ENCODE peak calls at places on chromosomes 11 and 22, in six cellular contexts. E is A549, T is MM.1S, G is natural killer cell, U is sigmoid colon, H is H9. J is an unnamed sample.

GRCh38 chr11:110076388-110076965 is 16.7 kb upstream of the ZC3H12C start:
- DNase-seq in E (no peak), H (peak), U (no peak), T (no peak), G (no peak), J (no peak)

GRCh38 chr11:25048632-25049031 is 551.8 kb downstream of the LUZP2 start:
- DNase-seq in H (no peak), E (no peak), G (no peak), T (no peak), U (no peak), J (no peak)

GRCh38 chr22:20589614-20590476 is 82.4 kb downstream of the MED15 start:
- DNase-seq in E (no peak), H (no peak), T (no peak), U (no peak), G (no peak), J (no peak)

GRCh38 chr11:78429667-78430066 is 12.0 kb upstream of the GAB2 start:
- DNase-seq in U (no peak), H (no peak), T (peak), E (no peak), G (no peak), J (no peak)

GRCh38 chr22:44628273-44628672 is 73.7 kb upstream of the PRR5 start:
- DNase-seq in H (no peak), U (no peak), T (no peak), E (no peak), G (no peak), J (no peak)

GRCh38 chr11:75328426-75329277 is 22.8 kb downstream of the ARRB1 start:
- DNase-seq in T (no peak), H (peak), E (peak), U (peak), G (peak), J (no peak)

GRCh38 chr11:92322225-92322624 is 97.6 kb downstream of the FAT3 start:
- DNase-seq in T (peak), U (no peak), G (no peak), E (no peak), H (no peak), J (no peak)

GRCh38 chr11:72191961-72192381 is at the start of gene FOLR1:
- DNase-seq in U (no peak), E (no peak), T (no peak), G (no peak), H (peak), J (no peak)

GRCh38 chr11:72573380-72573949 is 100.8 kb downstream of the PDE2A start:
- DNase-seq in T (peak), E (peak), U (no peak), G (peak), H (peak), J (peak)

DNA sequence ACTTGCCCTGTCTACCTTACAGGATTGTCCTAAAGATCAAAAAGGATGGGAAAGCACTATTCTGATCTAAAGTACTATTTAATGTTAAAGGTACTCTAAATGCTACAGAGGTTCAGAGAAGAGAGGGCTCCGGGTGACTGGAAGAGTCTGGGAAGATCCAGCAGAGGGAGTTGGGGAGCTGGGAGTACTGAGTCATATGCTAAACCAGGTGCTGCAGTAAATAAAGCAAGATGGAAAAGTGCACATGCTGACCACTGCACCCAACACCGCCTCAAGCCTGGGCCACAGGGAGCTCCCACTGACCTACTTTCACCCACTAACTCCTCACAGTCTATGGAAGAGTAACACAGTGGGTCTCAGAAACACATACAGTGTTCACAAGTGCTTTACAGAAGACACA is 49.3 kb downstream of the WT1 start:
- DNase-seq in T (peak), H (peak), G (no peak), E (peak), U (no peak), J (no peak)
- TF ChIP-seq CTCF in T (peak), H (peak), G (no peak), E (peak), U (no peak), J (peak)

GRCh38 chr11:18853086-18853720 is 61.6 kb upstream of the PTPN5 start:
- DNase-seq in T (peak), G (no peak), U (no peak), H (peak), E (peak), J (peak)
- TF ChIP-seq CTCF in T (peak), G (peak), U (no peak), H (peak), E (peak), J (peak)

DNA sequence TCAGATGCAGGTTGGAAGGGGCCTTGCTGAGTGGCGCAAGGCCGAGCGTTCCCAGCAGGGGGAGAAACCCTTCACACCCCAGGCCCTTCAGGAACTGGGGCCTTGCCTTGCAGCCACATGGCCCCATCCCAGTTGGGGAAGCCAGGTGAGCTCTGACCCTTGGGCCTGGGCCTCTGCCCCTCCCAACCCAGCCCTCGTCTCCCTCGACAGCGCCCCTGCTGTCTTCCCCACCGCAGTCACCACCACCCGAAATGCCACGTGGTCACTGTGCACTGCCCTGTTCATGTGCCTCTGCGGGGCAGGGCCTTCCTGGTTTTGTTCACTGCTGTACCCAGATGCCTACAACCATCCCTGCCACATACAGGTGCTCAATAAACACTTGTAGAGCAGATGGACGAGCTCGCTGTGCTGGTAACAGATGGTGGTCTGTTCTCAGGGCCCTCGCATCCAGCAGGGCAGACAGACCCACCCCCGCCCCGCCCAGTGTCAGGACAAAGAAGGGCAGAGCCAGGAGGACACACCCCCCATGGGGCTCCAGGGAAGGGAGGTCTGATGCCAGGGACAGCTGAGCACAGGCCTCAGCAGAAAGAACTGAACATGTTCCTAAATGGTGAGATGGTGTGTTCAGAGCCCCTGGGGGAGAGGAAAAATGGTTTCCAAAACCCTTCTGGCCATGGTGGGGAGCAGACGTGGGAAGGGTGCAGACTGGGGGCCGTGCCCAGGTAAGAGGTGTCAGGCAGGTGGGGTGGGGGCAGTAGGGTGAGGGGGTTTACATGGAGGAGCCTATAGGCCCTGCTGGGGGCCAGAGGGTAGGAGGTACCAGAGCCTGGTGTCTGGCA is 3.7 kb downstream of the POLR2L start:
- DNase-seq in T (no peak), U (no peak), E (peak), G (no peak), H (peak), J (no peak)
- TF ChIP-seq CTCF in T (no peak), U (no peak), E (peak), G (no peak), H (peak), J (peak)

GRCh38 chr11:67644042-67644441 is 4.5 kb upstream of the TBX10 start:
- DNase-seq in E (peak), T (no peak), G (no peak), H (peak), U (no peak), J (no peak)
- TF ChIP-seq CTCF in E (no peak), T (peak), G (no peak), H (peak), U (no peak), J (peak)

DNA sequence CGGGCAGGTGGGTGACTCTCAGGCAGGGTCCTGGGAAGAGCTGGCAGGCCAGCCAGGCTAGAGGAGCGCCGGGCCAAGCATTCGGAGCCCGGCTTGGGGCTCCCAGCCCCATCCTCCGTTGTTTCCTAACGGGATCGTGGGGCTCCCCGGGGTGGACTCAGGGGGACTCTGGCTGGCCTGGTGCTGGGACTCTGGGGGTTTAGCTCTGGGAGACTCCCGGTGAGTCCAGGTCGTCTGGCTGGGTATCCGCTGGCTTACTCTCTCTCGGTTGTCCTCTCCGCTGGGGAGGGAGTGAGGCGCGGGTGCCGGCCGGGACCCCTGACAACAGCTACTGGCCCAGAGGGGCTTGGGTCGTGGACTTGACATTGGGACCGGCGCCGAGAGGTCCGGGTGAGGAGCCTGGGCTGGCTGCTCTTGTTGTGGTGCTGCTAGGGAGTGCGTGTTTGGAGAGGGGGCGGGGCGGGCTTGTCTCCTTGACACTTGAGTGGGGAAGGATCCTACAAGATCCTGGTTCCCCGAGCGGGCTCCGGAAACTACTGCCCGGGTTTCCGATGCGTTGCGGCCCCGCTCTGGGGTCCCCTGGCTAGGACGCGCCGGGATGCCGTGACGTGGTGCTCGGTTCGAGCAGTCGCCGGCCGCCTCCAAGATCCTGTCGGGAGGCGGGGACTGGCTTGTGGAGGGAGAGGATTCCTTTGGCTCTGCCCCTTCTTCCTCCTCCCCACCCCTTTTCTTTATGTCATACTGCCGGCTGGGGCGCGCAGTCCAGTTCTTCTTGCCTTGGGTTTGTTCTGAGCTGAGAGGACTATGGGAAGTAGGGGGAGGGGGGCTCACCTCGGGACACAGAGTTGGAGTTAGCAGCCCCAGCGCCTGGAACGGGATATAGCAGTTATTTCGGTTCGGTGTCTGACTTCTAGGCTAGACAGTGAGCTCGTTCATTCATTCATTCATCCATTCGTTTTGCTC is 585 bp downstream of the EMSY start:
- DNase-seq in H (peak), T (peak), E (peak), U (peak), G (peak), J (peak)
- TF ChIP-seq CTCF in H (peak), T (no peak), E (no peak), U (no peak), G (no peak), J (no peak)

GRCh38 chr11:69122337-69122641 is 33.4 kb upstream of the SMIM38 start:
- DNase-seq in U (no peak), E (peak), H (no peak), G (no peak), T (no peak), J (no peak)

GRCh38 chr11:69121621-69122336 is 34.0 kb upstream of the SMIM38 start:
- DNase-seq in U (no peak), G (no peak), E (peak), H (no peak), T (no peak), J (no peak)

GRCh38 chr11:69122642-69123431 is 32.9 kb upstream of the SMIM38 start:
- DNase-seq in H (peak), U (no peak), E (peak), T (no peak), G (no peak), J (peak)

GRCh38 chr11:69125861-69126260 is 29.9 kb upstream of the SMIM38 start:
- DNase-seq in T (no peak), U (no peak), G (no peak), E (no peak), H (peak), J (no peak)

GRCh38 chr11:69123593-69124545 is 31.9 kb upstream of the SMIM38 start:
- DNase-seq in U (no peak), G (no peak), H (no peak), E (no peak), T (no peak), J (no peak)
- TF ChIP-seq CTCF in U (no peak), G (no peak), H (peak), E (no peak), T (no peak), J (peak)

GRCh38 chr22:31628969-31629723 is 32.9 kb downstream of the PISD start:
- DNase-seq in G (no peak), T (no peak), U (no peak), H (peak), E (no peak), J (no peak)
- TF ChIP-seq CTCF in G (no peak), T (no peak), U (no peak), H (no peak), E (no peak), J (peak)

GRCh38 chr11:10623797-10624761 is 55.6 kb upstream of the LYVE1 start:
- DNase-seq in G (no peak), T (peak), E (peak), H (peak), U (peak), J (peak)
- TF ChIP-seq CTCF in G (no peak), T (peak), E (peak), H (peak), U (peak), J (peak)

GRCh38 chr11:64089493-64089892 is 53.8 kb downstream of the FLRT1 start:
- DNase-seq in U (no peak), E (no peak), G (no peak), T (no peak), H (no peak), J (no peak)

GRCh38 chr11:64092119-64092760 is 56.5 kb downstream of the FLRT1 start:
- DNase-seq in H (no peak), E (no peak), T (no peak), U (no peak), G (no peak), J (no peak)

GRCh38 chr11:64092761-64093136 is 57.0 kb downstream of the FLRT1 start:
- DNase-seq in G (no peak), T (no peak), H (no peak), E (no peak), U (no peak), J (no peak)

GRCh38 chr11:64089915-64090810 is 54.4 kb downstream of the FLRT1 start:
- DNase-seq in E (no peak), G (no peak), T (no peak), U (no peak), H (no peak), J (no peak)

GRCh38 chr11:64090811-64091516 is 55.2 kb downstream of the FLRT1 start:
- DNase-seq in H (no peak), T (no peak), G (no peak), U (no peak), E (peak), J (no peak)
- TF ChIP-seq CTCF in H (peak), T (no peak), G (no peak), U (no peak), E (peak), J (no peak)

J was measured in GM10248.